ENCODE peak calls at places on chromosomes 2 and 18, in nine cellular contexts. U, B, Y, S, P, Z, D, T and R are unnamed samples.
A peak's percentile ranks its signal among the peaks of the same experiment; 100 is the strongest.

GRCh38 chr2:106107509-106108131 is 86.5 kb downstream of the UXS1 start:
- DNase-seq in U (no peak), B (no peak), Y (peak; percentile 71), S (no peak), P (no peak), Z (no peak), D (no peak), T (no peak), R (no peak)

GRCh38 chr2:120593921-120594686 is 141.6 kb upstream of the GLI2 start:
- DNase-seq in U (no peak), B (no peak), Y (no peak), S (no peak), P (no peak), Z (no peak), D (no peak), T (no peak), R (no peak)

GRCh38 chr2:45570671-45571334 is 40.3 kb downstream of the SRBD1 start:
- DNase-seq in U (no peak), B (no peak), Y (no peak), S (no peak), P (no peak), Z (no peak), D (no peak), T (no peak), R (no peak)

GRCh38 chr2:43018179-43019024 is 208.0 kb downstream of the ZFP36L2 start:
- DNase-seq in U (no peak), B (no peak), Y (peak; percentile 52), S (no peak), P (peak; percentile 39), Z (peak; percentile 93), D (no peak), T (no peak), R (no peak)

GRCh38 chr18:24995056-24995455 is 356.9 kb downstream of the ZNF521 start:
- DNase-seq in U (no peak), B (no peak), Y (peak; percentile 88), S (no peak), P (no peak), Z (no peak), D (no peak), T (no peak), R (no peak)

GRCh38 chr2:10297191-10297700 is 5.5 kb upstream of the HPCAL1 start:
- DNase-seq in U (no peak), B (no peak), Y (no peak), S (no peak), P (no peak), Z (no peak), D (no peak), T (no peak), R (no peak)

GRCh38 chr18:3449702-3450357 is at the start of gene TGIF1:
- DNase-seq in U (no peak), B (peak; percentile 37), Y (peak; percentile 83), S (peak; percentile 63), P (peak; percentile 93), Z (peak; percentile 93), D (peak; percentile 41), T (peak; percentile 29), R (no peak)

GRCh38 chr18:36187826-36188721 is 777 bp downstream of the MOCOS start:
- DNase-seq in U (no peak), B (peak; percentile 62), Y (peak; percentile 16), S (no peak), P (no peak), Z (peak; percentile 70), D (no peak), T (no peak), R (peak; percentile 14)

GRCh38 chr2:201257941-201258665 is 2.2 kb upstream of the CASP8 start:
- DNase-seq in U (peak; percentile 75), B (no peak), Y (peak; percentile 91), S (no peak), P (peak; percentile 78), Z (peak; percentile 89), D (peak; percentile 19), T (no peak), R (peak; percentile 35)

GRCh38 chr18:2570772-2571199 is 519 bp downstream of the METTL4 start:
- DNase-seq in U (no peak), B (peak; percentile 53), Y (peak; percentile 69), S (peak; percentile 50), P (peak; percentile 51), Z (peak; percentile 87), D (peak; percentile 40), T (peak; percentile 49), R (peak; percentile 17)